ENCODE peak calls at places on chromosomes 7 and 10, in nine cellular contexts. G, C, T, J, W, A, E, P and X are unnamed samples.

GRCh38 chr10:106999118-106999707 is 165.3 kb downstream of the SORCS1 start:
- DNase-seq in G (no peak), C (no peak), T (no peak), J (no peak), W (no peak), A (no peak), E (no peak), P (no peak), X (no peak)

GRCh38 chr7:26664735-26665420 is 199.5 kb downstream of the SKAP2 start:
- DNase-seq in G (peak; percentile 15), C (peak; percentile 44), T (no peak), J (no peak), W (no peak), A (no peak), E (peak; percentile 20), P (no peak), X (peak; percentile 62)

GRCh38 chr10:71665456-71665855 is 54.1 kb downstream of the C10orf105 start:
- DNase-seq in G (no peak), C (no peak), T (no peak), J (no peak), W (no peak), A (no peak), E (no peak), P (no peak), X (no peak)

GRCh38 chr7:30331338-30331737 is 46.9 kb downstream of the ZNRF2 start:
- DNase-seq in G (no peak), C (no peak), T (no peak), J (peak; percentile 60), W (no peak), A (no peak), E (no peak), P (no peak), X (no peak)

GRCh38 chr7:139711991-139712753 is 65.6 kb downstream of the HIPK2 start:
- DNase-seq in G (no peak), C (no peak), T (no peak), J (no peak), W (no peak), A (no peak), E (no peak), P (no peak), X (no peak)

GRCh38 chr10:71234970-71235681 is 22.8 kb downstream of the UNC5B start:
- DNase-seq in G (no peak), C (no peak), T (no peak), J (no peak), W (peak; percentile 88), A (no peak), E (no peak), P (no peak), X (no peak)

GRCh38 chr7:75048435-75049379 is 24.9 kb downstream of the RCC1L start:
- DNase-seq in G (no peak), C (peak; percentile 74), T (no peak), J (no peak), W (no peak), A (no peak), E (no peak), P (no peak), X (peak; percentile 59)

GRCh38 chr7:39754326-39755120 is 131.2 kb downstream of the RALA start:
- DNase-seq in G (no peak), C (peak; percentile 40), T (no peak), J (no peak), W (no peak), A (no peak), E (no peak), P (no peak), X (peak; percentile 52)

GRCh38 chr10:70803768-70804423 is 11.9 kb upstream of the SGPL1 start:
- DNase-seq in G (no peak), C (peak; percentile 43), T (no peak), J (no peak), W (peak; percentile 47), A (no peak), E (no peak), P (no peak), X (peak; percentile 24)

GRCh38 chr10:101031128-101031795 is at the start of the genes PDZD7 and SFXN3:
- DNase-seq in G (peak; percentile 95), C (peak; percentile 91), T (peak; percentile 98), J (peak; percentile 99), W (peak; percentile 97), A (peak; percentile 94), E (peak; percentile 79), P (peak; percentile 98), X (peak; percentile 81)
- H3K27ac ChIP-seq in G (peak within 1 kb of the TSS; percentile 87), C (peak within 1 kb of the TSS; percentile 81), T (peak within 1 kb of the TSS; percentile 100), J (peak within 1 kb of the TSS; percentile 90), W (peak within 1 kb of the TSS; percentile 96), A (peak within 1 kb of the TSS; percentile 99), E (no peak within 1 kb of the TSS), P (peak within 1 kb of the TSS; percentile 88), X (peak within 1 kb of the TSS; percentile 16)

GRCh38 chr10:124941823-124942222 is at the start of gene ZRANB1:
- DNase-seq in G (no peak), C (no peak), T (no peak), J (no peak), W (no peak), A (no peak), E (no peak), P (no peak), X (no peak)
- H3K4me1 ChIP-seq in G (peaks cover 9% of the 10 kb centered on the region), C (peaks cover 7% of the 10 kb centered on the region), T (peaks cover 5% of the 10 kb centered on the region), J (no peaks in the 10 kb centered on the region), W (peaks cover 73% of the 10 kb centered on the region), A (peaks cover 2% of the 10 kb centered on the region), E (peaks cover 7% of the 10 kb centered on the region), P (peaks cover 82% of the 10 kb centered on the region), X (peaks cover 8% of the 10 kb centered on the region)

GRCh38 chr7:53628775-53629174 is 593.3 kb downstream of the POM121L12 start:
- DNase-seq in G (no peak), C (no peak), T (no peak), J (no peak), W (no peak), A (no peak), E (no peak), P (no peak), X (no peak)

DNA sequence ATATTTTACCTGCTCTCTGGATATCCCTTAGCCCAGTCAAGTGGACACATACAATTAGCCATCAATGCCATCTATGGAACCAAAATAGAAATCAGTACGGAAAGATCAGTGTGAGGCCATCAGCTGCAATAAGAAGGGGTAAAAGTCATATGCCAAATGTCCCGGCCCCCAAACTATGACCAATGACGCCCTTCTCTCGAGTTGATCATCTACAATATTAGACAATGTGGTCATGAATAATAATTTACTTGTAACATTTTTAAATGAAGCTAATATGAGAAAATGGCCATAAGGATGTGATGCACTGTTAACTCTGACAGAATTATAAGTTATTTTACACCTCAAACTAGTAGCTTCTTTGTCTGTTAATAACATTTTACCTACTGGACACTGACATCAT is 589.0 kb downstream of the POM121L12 start:
- DNase-seq in G (no peak), C (no peak), T (no peak), J (no peak), W (no peak), A (no peak), E (no peak), P (no peak), X (no peak)
- TF ChIP-seq CTCF in G (no peak), C (no peak), T (no peak), J (no peak), W (no peak), A (no peak), E (no peak), P (no peak), X (no peak)

GRCh38 chr10:83723080-83723479 is 416.2 kb upstream of the GHITM start:
- DNase-seq in G (no peak), C (no peak), T (no peak), J (no peak), W (peak; percentile 22), A (no peak), E (no peak), P (no peak), X (no peak)

GRCh38 chr10:83725567-83725966 is 413.7 kb upstream of the GHITM start:
- DNase-seq in G (no peak), C (no peak), T (no peak), J (no peak), W (no peak), A (no peak), E (no peak), P (no peak), X (no peak)

DNA sequence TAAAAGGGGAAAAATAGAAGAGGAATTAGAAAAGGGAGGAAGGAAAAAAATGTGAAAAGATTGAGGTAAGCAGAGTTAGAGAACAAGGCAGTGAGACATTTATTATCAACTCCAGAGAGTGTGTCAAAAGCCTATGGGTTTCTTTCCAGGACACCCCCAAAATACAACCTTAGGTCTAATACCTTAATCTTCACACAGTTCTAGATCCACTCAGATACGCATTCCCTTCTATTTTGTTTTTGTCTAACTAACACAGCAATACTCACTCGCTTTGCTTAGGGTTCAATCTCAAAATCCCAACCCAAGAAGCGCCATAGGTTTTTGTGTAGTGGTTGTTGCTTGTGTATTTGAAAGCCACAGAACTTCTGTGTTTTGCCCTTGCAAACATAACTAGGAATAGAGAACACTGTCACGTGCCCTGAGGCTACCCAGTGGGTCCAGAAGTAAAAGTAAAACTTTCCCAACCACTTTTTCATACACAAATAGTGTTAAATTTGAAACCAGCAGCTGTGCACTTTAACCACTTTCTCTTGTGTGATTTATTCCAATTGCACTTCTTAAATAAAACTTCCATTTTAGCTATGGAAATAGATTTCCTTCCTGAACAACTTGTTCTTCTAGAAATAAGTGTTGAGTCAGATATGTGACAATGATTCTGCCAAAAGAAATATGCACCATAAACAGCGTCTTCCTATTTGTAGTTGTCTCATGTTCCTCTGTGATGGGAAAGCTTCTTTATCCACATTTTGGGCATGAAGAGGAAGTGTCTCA is 414.7 kb upstream of the GHITM start:
- DNase-seq in G (no peak), C (no peak), T (no peak), J (no peak), W (no peak), A (no peak), E (no peak), P (no peak), X (no peak)
- H3K27ac ChIP-seq in G (no peak overlapping the region), C (no peak overlapping the region), T (no peak overlapping the region), J (no peak overlapping the region), W (no peak overlapping the region), A (no peak overlapping the region), E (no peak overlapping the region), P (no peak overlapping the region), X (no peak overlapping the region)

GRCh38 chr7:5396999-5397656 is 26.5 kb downstream of the TNRC18 start:
- DNase-seq in G (peak; percentile 81), C (peak; percentile 96), T (peak; percentile 84), J (peak; percentile 88), W (peak; percentile 89), A (peak; percentile 41), E (peak; percentile 96), P (peak; percentile 92), X (peak; percentile 94)
- H3K4me1 ChIP-seq in G (peaks cover 31% of the 10 kb centered on the region), C (peaks cover 9% of the 10 kb centered on the region), T (no peaks in the 10 kb centered on the region), J (peaks cover 20% of the 10 kb centered on the region), W (peaks cover 14% of the 10 kb centered on the region), A (peaks cover 31% of the 10 kb centered on the region), E (peaks cover 15% of the 10 kb centered on the region), P (peaks cover 9% of the 10 kb centered on the region), X (no peaks in the 10 kb centered on the region)

GRCh38 chr7:150756858-150757257 is 19.6 kb downstream of the GIMAP5 start:
- DNase-seq in G (no peak), C (no peak), T (no peak), J (no peak), W (no peak), A (no peak), E (no peak), P (no peak), X (no peak)
- TF ChIP-seq CTCF in G (peak; percentile 74), C (no peak), T (peak; percentile 71), J (peak; percentile 33), W (peak; percentile 51), A (peak; percentile 35), E (peak; percentile 66), P (peak; percentile 17), X (peak; percentile 53)

DNA sequence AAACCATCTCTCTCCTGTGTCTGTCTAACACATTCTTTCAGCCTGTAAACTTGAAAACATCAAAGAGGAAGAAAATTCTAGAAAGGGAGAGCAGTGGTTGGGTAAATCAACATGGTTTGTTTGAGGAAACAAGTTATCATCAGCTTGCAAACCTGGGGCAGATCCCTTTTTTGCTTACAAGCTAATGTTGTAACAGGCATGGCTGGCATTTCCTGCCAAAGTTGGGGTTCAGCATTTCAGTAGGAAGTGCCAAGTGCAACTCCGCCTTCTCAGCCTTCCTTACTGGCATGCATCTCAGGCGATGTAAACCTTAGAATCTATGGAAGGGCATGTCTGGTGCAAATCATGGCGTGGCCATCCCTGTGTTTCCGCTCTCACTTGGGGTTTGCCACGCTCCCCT is 112.7 kb downstream of the EEPD1 start:
- DNase-seq in G (no peak), C (no peak), T (no peak), J (no peak), W (peak; percentile 57), A (no peak), E (no peak), P (no peak), X (no peak)
- H3K27ac ChIP-seq in G (no peak overlapping the region), C (no peak overlapping the region), T (peak overlapping the region; percentile 43), J (peak overlapping the region; percentile 48), W (no peak overlapping the region), A (no peak overlapping the region), E (no peak overlapping the region), P (peak overlapping the region; percentile 11), X (no peak overlapping the region)